ENCODE peak calls at places on chromosomes 1 and 21, in four cellular contexts. B is naive thymus-derived CD8-positive, alpha-beta T cell; G is ACHN; P is upper lobe of right lung. V is an unnamed sample.

GRCh38 chr21:43305336-43305665 is 121.6 kb downstream of the SIK1 start:
- DNase-seq in P (peak; percentile 50), B (no peak), G (no peak), V (no peak)

GRCh38 chr1:171252482-171252881 is 4.2 kb downstream of the FMO1 start:
- DNase-seq in G (no peak), P (no peak), B (no peak), V (no peak)

GRCh38 chr1:70667771-70668170 is 256.7 kb downstream of the CTH start:
- DNase-seq in B (no peak), P (no peak), G (no peak), V (no peak)

GRCh38 chr1:38833146-38833545 is 26.4 kb downstream of the RRAGC start:
- DNase-seq in B (no peak), G (no peak), P (no peak), V (no peak)

GRCh38 chr1:209988706-209989105 is 50.7 kb downstream of the SYT14 start:
- DNase-seq in B (no peak), P (no peak), G (peak; percentile 77), V (no peak)

GRCh38 chr1:150089846-150090520 is 22.4 kb downstream of the VPS45 start:
- DNase-seq in P (no peak), G (no peak), B (no peak), V (peak; percentile 25)

GRCh38 chr1:106880226-106880625 is 176.2 kb upstream of the PRMT6 start:
- DNase-seq in B (no peak), P (no peak), G (no peak), V (no peak)

GRCh38 chr1:183226361-183226760 is 40.3 kb downstream of the LAMC2 start:
- DNase-seq in G (no peak), P (no peak), B (no peak), V (no peak)

GRCh38 chr21:16579538-16579937 is 849.8 kb downstream of the USP25 start:
- DNase-seq in G (no peak), B (no peak), P (no peak), V (no peak)

GRCh38 chr1:233025566-233025965 is 75.2 kb downstream of the NTPCR start:
- DNase-seq in P (no peak), G (no peak), B (no peak), V (no peak)

GRCh38 chr1:60185684-60186083 is 112.1 kb upstream of the C1orf87 start:
- DNase-seq in B (no peak), P (no peak), G (no peak), V (no peak)

V was measured in GF-D8.